ENCODE peak calls at places on chromosomes 6 and 20, in seven cellular contexts. P is tibial nerve, G is transverse colon, K is gastrocnemius medialis, Z is thyroid gland, S is heart left ventricle, O is prostate gland. X is an unnamed sample.

GRCh38 chr6:56729719-56730118 is 87.0 kb upstream of the DST start:
- DNase-seq in G (no peak), P (no peak), O (no peak), Z (no peak), S (no peak), K (no peak), X (no peak)

GRCh38 chr20:63454729-63455567 is 17.5 kb downstream of the KCNQ2 start:
- DNase-seq in O (no peak), S (no peak), G (no peak), P (no peak), Z (no peak), K (no peak), X (no peak)

GRCh38 chr6:50116797-50117542 is 67.2 kb upstream of the DEFB112 start:
- DNase-seq in K (no peak), Z (no peak), G (no peak), P (no peak), O (no peak), S (no peak), X (no peak)

GRCh38 chr20:54474866-54475265 is 527 bp upstream of the DOK5 start:
- DNase-seq in O (no peak), K (no peak), Z (no peak), S (no peak), G (no peak), P (no peak), X (no peak)

GRCh38 chr6:157032923-157033322 is 255.7 kb downstream of the ARID1B start:
- DNase-seq in O (no peak), Z (no peak), P (no peak), K (no peak), S (no peak), G (no peak), X (no peak)

GRCh38 chr6:141877275-141877983 is 255.3 kb upstream of the GJE1 start:
- DNase-seq in K (no peak), Z (no peak), G (no peak), S (no peak), P (no peak), O (no peak), X (no peak)

GRCh38 chr6:168214586-168215104 is 104.9 kb downstream of the DACT2 start:
- DNase-seq in G (no peak), O (no peak), S (no peak), Z (no peak), K (no peak), P (no peak), X (no peak)

GRCh38 chr20:37309941-37310590 is 20.6 kb downstream of the MANBAL start:
- DNase-seq in Z (peak; percentile 84), G (no peak), O (peak; percentile 77), K (no peak), S (no peak), P (no peak), X (no peak)

GRCh38 chr6:45609141-45609638 is 231.5 kb upstream of the SUPT3H start:
- DNase-seq in S (no peak), O (no peak), K (peak; percentile 24), G (no peak), P (peak; percentile 55), Z (no peak), X (no peak)

GRCh38 chr6:3284436-3284876 is 25.7 kb downstream of the PSMG4 start:
- DNase-seq in Z (no peak), O (peak; percentile 54), P (no peak), K (peak; percentile 29), G (no peak), S (no peak), X (no peak)

GRCh38 chr6:146788115-146788514 is 189.3 kb downstream of the ADGB start:
- DNase-seq in O (no peak), K (no peak), S (no peak), P (no peak), G (no peak), Z (no peak), X (no peak)

GRCh38 chr6:111469543-111469942 is 13.5 kb downstream of the REV3L start:
- DNase-seq in S (no peak), G (no peak), O (no peak), Z (no peak), P (no peak), K (no peak), X (no peak)

GRCh38 chr6:106961136-106961535 is 13.4 kb downstream of the CD24 start:
- DNase-seq in P (no peak), G (no peak), S (no peak), Z (peak; percentile 68), O (no peak), K (no peak), X (no peak)

GRCh38 chr6:8108031-8108660 is 5.8 kb upstream of the EEF1E1 start:
- DNase-seq in Z (no peak), O (no peak), G (no peak), S (no peak), K (no peak), P (no peak), X (no peak)

GRCh38 chr6:8103726-8104125 is 1.4 kb upstream of the EEF1E1 start:
- DNase-seq in S (no peak), K (no peak), P (no peak), G (no peak), O (no peak), Z (no peak), X (no peak)

GRCh38 chr6:8100159-8100854 is 2.0 kb downstream of the EEF1E1 start:
- DNase-seq in S (no peak), P (no peak), Z (no peak), O (no peak), K (no peak), G (no peak), X (no peak)

GRCh38 chr6:8102122-8102958 is at the start of gene EEF1E1:
- DNase-seq in G (peak; percentile 97), S (peak; percentile 94), O (peak; percentile 96), K (peak; percentile 91), P (peak; percentile 94), Z (peak; percentile 95), X (peak; percentile 95)
- TF ChIP-seq POLR2A in G (peak; percentile 28), S (no peak), O (no peak), K (peak; percentile 26), P (no peak), Z (no peak), X (peak; percentile 52)

GRCh38 chr6:87710090-87710489 is 8.1 kb upstream of the AKIRIN2 start:
- DNase-seq in K (no peak), G (no peak), S (no peak), P (no peak), Z (no peak), O (no peak), X (no peak)

GRCh38 chr6:87718662-87719433 is 16.8 kb upstream of the AKIRIN2 start:
- DNase-seq in O (no peak), Z (no peak), S (no peak), K (no peak), P (no peak), G (peak; percentile 35), X (no peak)

GRCh38 chr6:87716928-87717655 is 15.1 kb upstream of the AKIRIN2 start:
- DNase-seq in Z (no peak), O (no peak), S (no peak), K (no peak), P (peak; percentile 78), G (no peak), X (no peak)

DNA sequence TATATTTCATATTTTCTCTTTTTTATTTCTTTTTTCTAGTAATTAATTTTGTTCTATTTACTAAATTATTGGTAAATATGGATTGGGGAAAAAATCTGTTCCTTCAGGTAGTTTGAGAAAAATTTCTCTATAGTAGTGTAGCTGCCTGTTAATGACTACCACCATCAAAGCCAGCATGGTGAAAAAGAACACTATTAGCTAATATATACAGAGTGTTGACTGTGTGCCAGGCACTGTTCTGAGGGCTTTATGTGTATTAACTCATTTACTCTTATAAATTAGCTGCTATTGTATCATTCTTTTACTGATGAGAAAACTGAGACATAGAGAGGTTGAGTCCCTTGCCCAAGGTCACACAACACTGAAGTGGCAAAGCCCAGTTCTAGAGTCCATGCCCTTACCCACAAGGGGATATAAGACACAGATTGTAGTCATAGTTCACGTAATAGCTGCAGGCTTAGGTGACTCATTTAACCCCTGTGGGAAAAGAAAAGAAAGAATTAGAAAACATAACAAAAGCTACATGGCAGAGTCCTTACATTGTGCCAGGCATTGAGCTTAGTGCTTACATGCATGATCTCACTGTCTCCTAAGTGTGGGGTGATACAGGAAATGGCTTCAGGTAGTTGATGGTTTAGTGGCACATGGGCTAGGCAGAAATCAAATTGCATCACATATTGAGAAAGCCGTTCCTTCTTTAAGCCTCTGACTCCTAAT is 12.2 kb upstream of the AKIRIN2 start:
- DNase-seq in K (no peak), P (no peak), Z (no peak), O (no peak), G (no peak), S (no peak), X (no peak)
- H3K4me1 ChIP-seq in K (no peaks in the 10 kb centered on the region), P (no peaks in the 10 kb centered on the region), Z (peaks cover 4% of the 10 kb centered on the region), O (no peaks in the 10 kb centered on the region), G (no peaks in the 10 kb centered on the region), S (peaks cover 8% of the 10 kb centered on the region), X (no peaks in the 10 kb centered on the region)

GRCh38 chr6:10722570-10722819 is 375 bp upstream of the TMEM14C start:
- DNase-seq in G (no peak), S (no peak), P (no peak), O (no peak), Z (no peak), K (no peak), X (no peak)

GRCh38 chr6:10719386-10720228 is 3.3 kb upstream of the TMEM14C start:
- DNase-seq in K (no peak), S (peak; percentile 67), Z (peak; percentile 17), G (peak; percentile 16), O (no peak), P (no peak), X (peak; percentile 25)

GRCh38 chr6:10722820-10723651 is at the start of gene TMEM14C:
- DNase-seq in S (peak; percentile 99), P (peak; percentile 97), K (peak; percentile 99), O (peak; percentile 99), G (peak; percentile 99), Z (peak; percentile 100), X (peak; percentile 100)

GRCh38 chr6:10721850-10722569 is 860 bp upstream of the TMEM14C start:
- DNase-seq in K (no peak), G (no peak), P (no peak), Z (no peak), O (no peak), S (no peak), X (no peak)

GRCh38 chr6:10720229-10720959 is 2.5 kb upstream of the TMEM14C start:
- DNase-seq in O (no peak), K (no peak), G (peak; percentile 43), Z (peak; percentile 19), S (peak; percentile 61), P (no peak), X (peak; percentile 57)
- TF ChIP-seq POLR2A in O (no peak), K (no peak), G (peak; percentile 74), Z (no peak), S (peak; percentile 44), P (no peak), X (peak; percentile 35)

GRCh38 chr20:48804300-48804980 is 23.4 kb downstream of the PREX1 start:
- DNase-seq in S (no peak), O (no peak), P (no peak), G (no peak), Z (no peak), K (no peak), X (no peak)
- H3K4me1 ChIP-seq in S (peaks cover 43% of the 10 kb centered on the region), O (no peaks in the 10 kb centered on the region), P (peaks cover 7% of the 10 kb centered on the region), G (no peaks in the 10 kb centered on the region), Z (no peaks in the 10 kb centered on the region), K (peaks cover 20% of the 10 kb centered on the region), X (no peaks in the 10 kb centered on the region)

X was measured in right lobe of liver.